ENCODE peak calls at places on chromosomes 7 and 10, in six cellular contexts. A, D, O, Q, Y and L are unnamed samples.

GRCh38 chr7:77391230-77391629 is 24.9 kb downstream of the GSAP start:
- DNase-seq in A (no peak), Y (no peak), D (no peak), Q (no peak), O (no peak), L (peak)

GRCh38 chr7:80760292-80760691 is 121.8 kb downstream of the CD36 start:
- DNase-seq in Q (no peak), A (no peak), O (no peak), D (no peak), Y (no peak), L (no peak)

GRCh38 chr7:107833619-107834230 is 30.7 kb upstream of the SLC26A3 start:
- DNase-seq in Q (no peak), Y (no peak), O (no peak), A (no peak), D (no peak), L (no peak)

GRCh38 chr7:36286241-36286640 is 103.4 kb upstream of the ANLN start:
- DNase-seq in Y (no peak), A (no peak), O (no peak), Q (no peak), D (no peak), L (no peak)

GRCh38 chr7:151539055-151539714 is 19.5 kb upstream of the RHEB start:
- DNase-seq in A (no peak), Q (no peak), D (peak), Y (no peak), O (no peak), L (peak)

GRCh38 chr10:28332699-28333098 is 29.8 kb upstream of the MPP7 start:
- DNase-seq in D (no peak), O (no peak), Q (no peak), Y (no peak), A (no peak), L (no peak)

GRCh38 chr7:133230591-133231194 is 22.2 kb upstream of the EXOC4 start:
- DNase-seq in Y (peak), O (no peak), Q (no peak), D (peak), A (peak), L (peak)

GRCh38 chr7:121099572-121099971 is 111.1 kb downstream of the CPED1 start:
- DNase-seq in A (no peak), D (no peak), Q (no peak), Y (no peak), O (no peak), L (no peak)

GRCh38 chr7:1883834-1884582 is 213.9 kb downstream of the ELFN1 start:
- DNase-seq in Y (no peak), O (no peak), A (no peak), Q (no peak), D (no peak), L (no peak)

GRCh38 chr10:100882251-100882643 is 30.5 kb upstream of the SLF2 start:
- DNase-seq in O (no peak), Q (no peak), A (no peak), D (no peak), Y (no peak), L (no peak)

GRCh38 chr7:81600608-81601007 is 169.2 kb downstream of the HGF start:
- DNase-seq in Y (no peak), D (peak), O (no peak), A (no peak), Q (no peak), L (no peak)

GRCh38 chr7:104643587-104644217 is 315.3 kb downstream of the LHFPL3 start:
- DNase-seq in D (peak), A (no peak), O (no peak), Q (peak), Y (no peak), L (peak)

GRCh38 chr10:118045842-118046490 is 775 bp downstream of the RAB11FIP2 start:
- DNase-seq in O (peak), Q (peak), A (peak), D (peak), Y (peak), L (peak)

GRCh38 chr7:120867932-120868331 is 10.0 kb upstream of the TSPAN12 start:
- DNase-seq in O (no peak), A (no peak), D (no peak), Y (peak), Q (no peak), L (no peak)

GRCh38 chr7:134513169-134513752 is 14.1 kb upstream of the AKR1B10 start:
- DNase-seq in Y (peak), Q (peak), O (no peak), D (peak), A (no peak), L (peak)
- TF ChIP-seq CTCF in Y (peak), Q (peak), O (peak), D (peak), A (peak), L (peak)

GRCh38 chr7:49850921-49851613 is 77.6 kb downstream of the VWC2 start:
- DNase-seq in D (no peak), O (no peak), A (no peak), Y (no peak), Q (no peak), L (no peak)
- TF ChIP-seq CTCF in D (no peak), O (no peak), A (no peak), Y (no peak), Q (no peak), L (no peak)

GRCh38 chr10:55500931-55501559 is 700.0 kb upstream of the PCDH15 start:
- DNase-seq in O (no peak), A (no peak), Q (peak), D (no peak), Y (no peak), L (peak)
- TF ChIP-seq CTCF in O (peak), A (peak), Q (peak), D (no peak), Y (peak), L (peak)

DNA sequence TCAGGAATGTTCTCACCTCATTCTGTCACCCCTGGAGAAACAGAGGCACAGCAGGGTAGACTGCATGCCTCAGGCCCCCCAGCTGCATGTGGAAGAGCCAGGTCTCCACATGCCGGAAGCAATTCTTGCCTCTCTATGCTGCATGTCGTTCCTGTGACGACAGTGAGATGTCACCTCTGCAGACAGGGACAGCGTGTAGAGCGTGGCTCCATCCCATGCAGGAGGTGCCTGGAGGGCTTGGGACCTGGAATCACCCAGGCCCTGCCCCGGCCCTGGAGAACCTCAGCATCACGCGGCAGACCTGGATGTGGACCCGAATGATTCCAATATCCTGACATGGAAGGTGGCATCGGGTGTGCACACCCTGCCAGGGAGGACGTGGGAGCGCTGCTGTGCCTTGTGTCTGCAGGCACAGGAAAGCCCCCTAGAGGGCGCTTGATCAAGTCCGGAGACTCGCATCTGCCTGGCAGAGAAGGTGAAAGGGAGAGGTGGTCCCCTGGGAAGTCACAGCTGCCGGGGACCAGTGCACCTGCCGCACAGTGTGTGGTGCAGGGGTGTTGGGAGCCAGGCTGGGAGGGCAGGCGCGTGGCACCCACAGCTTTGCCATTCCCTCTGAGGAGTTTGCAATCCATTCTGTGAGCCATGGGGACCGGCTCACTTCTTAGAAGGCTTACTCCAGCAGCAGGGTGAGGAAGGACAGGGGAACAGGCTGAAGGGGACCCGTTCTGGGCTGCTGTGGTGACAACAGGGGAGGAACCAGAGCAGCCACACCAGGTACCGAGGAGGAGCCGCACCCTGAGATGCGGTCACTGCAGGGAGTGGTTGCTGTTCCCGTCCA is 45.3 kb upstream of the EN2 start:
- DNase-seq in Q (peak), O (peak), Y (peak), A (no peak), D (peak), L (peak)
- TF ChIP-seq CTCF in Q (peak), O (peak), Y (peak), A (peak), D (peak), L (peak)

GRCh38 chr10:75379234-75379724 is 22.3 kb downstream of the ZNF503 start:
- DNase-seq in O (no peak), Y (no peak), A (no peak), Q (no peak), D (peak), L (no peak)

GRCh38 chr10:75377869-75378268 is 23.7 kb downstream of the ZNF503 start:
- DNase-seq in Y (no peak), Q (no peak), A (no peak), O (no peak), D (no peak), L (no peak)

GRCh38 chr10:75379817-75380216 is 21.7 kb downstream of the ZNF503 start:
- DNase-seq in Y (no peak), A (no peak), D (no peak), Q (no peak), O (no peak), L (no peak)

GRCh38 chr10:75375828-75376227 is 25.7 kb downstream of the ZNF503 start:
- DNase-seq in Y (no peak), Q (no peak), D (no peak), O (no peak), A (peak), L (peak)

DNA sequence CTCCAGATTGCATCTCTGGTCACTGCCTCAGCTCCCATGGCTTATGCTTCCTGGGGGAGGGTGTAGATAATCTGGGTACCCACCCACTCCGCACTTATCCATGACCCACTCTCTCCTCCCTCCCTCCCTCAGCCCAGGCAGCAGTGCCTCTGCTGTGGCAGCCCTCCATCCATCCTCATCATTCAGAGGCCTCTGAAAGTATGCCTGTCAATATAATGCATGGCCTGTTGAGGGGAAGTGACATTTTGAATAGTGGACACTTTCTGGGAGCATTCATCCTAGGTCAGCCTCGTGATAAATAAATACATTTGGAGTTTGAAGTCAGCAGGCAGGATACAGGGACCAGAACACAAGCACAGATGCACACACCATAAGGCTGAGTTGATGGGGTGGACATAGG is 23.2 kb downstream of the ZNF503 start:
- DNase-seq in A (no peak), D (no peak), Q (no peak), Y (no peak), O (no peak), L (no peak)
- TF ChIP-seq CTCF in A (no peak), D (no peak), Q (no peak), Y (no peak), O (no peak), L (no peak)

GRCh38 chr7:14924398-14924797 is 21.8 kb upstream of the DGKB start:
- DNase-seq in Y (no peak), Q (no peak), D (peak), A (no peak), O (no peak), L (no peak)
- TF ChIP-seq CTCF in Y (no peak), Q (no peak), D (no peak), A (peak), O (no peak), L (no peak)

DNA sequence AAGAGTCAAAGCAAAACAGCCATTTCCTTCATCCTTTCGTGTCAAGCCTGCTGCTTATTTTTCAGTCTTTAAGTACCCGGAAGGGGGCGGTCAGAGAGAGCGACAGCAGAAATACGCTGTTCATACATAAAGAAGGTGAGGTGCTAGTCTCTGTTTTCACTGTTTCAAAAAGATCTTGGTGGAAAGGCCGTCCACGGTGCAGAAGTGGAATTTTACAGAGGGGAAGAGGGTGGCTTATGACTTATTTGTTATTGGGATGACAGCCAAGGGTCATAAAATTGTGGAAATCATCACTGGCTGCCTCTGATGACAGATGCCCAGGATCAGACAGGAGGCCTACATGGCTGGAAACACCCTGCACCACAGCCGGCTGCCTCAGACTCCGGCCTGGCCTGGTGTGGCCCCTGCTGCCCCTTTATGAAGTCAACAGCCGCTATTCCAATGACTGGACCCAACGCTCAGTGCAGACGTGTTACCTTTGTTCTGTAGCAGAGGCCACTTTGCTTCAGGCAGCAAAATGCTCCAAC is 57.0 kb downstream of the HIPK2 start:
- DNase-seq in D (no peak), A (no peak), O (no peak), Y (peak), Q (peak), L (no peak)
- TF ChIP-seq CTCF in D (no peak), A (no peak), O (no peak), Y (no peak), Q (no peak), L (no peak)

GRCh38 chr7:28754027-28754426 is 204.1 kb downstream of the TRIL start:
- DNase-seq in Q (no peak), O (no peak), Y (no peak), A (no peak), D (peak), L (peak)
- TF ChIP-seq CTCF in Q (no peak), O (no peak), Y (no peak), A (no peak), D (peak), L (peak)